ENCODE peak calls at places on chromosomes 12 and 14, in seven cellular contexts. One of them, this sample, is unnamed.

GRCh38 chr12:128524439-128524838 is 257.5 kb downstream of the TMEM132C start:
- DNase-seq in SK-N-SH: no peak
- DNase-seq in GM12891: no peak
- DNase-seq in HepG2: no peak
- DNase-seq in K562: no peak
- DNase-seq in H1: no peak
- DNase-seq in GM12878: no peak
- DNase-seq in this sample: no peak

GRCh38 chr14:93045965-93046695 is 69.6 kb downstream of the ITPK1 start:
- DNase-seq in SK-N-SH: peak; percentile 85
- DNase-seq in GM12891: no peak
- DNase-seq in HepG2: no peak
- DNase-seq in K562: peak; percentile 75
- DNase-seq in H1: no peak
- DNase-seq in GM12878: no peak
- DNase-seq in this sample: no peak

GRCh38 chr14:95489163-95489887 is 27.1 kb downstream of the SYNE3 start:
- DNase-seq in SK-N-SH: no peak
- DNase-seq in GM12891: no peak
- DNase-seq in HepG2: peak; percentile 46
- DNase-seq in K562: no peak
- DNase-seq in H1: no peak
- DNase-seq in GM12878: no peak
- DNase-seq in this sample: no peak

GRCh38 chr12:131452444-131452860 is 258.4 kb upstream of the SFSWAP start:
- DNase-seq in SK-N-SH: no peak
- DNase-seq in GM12891: no peak
- DNase-seq in HepG2: peak; percentile 15
- DNase-seq in K562: peak; percentile 66
- DNase-seq in H1: no peak
- DNase-seq in GM12878: no peak
- DNase-seq in this sample: no peak

GRCh38 chr14:102209224-102209966 is 69.7 kb downstream of the WDR20 start:
- DNase-seq in SK-N-SH: peak; percentile 67
- DNase-seq in GM12891: no peak
- DNase-seq in HepG2: peak; percentile 58
- DNase-seq in K562: peak; percentile 9
- DNase-seq in H1: no peak
- DNase-seq in GM12878: no peak
- DNase-seq in this sample: no peak

GRCh38 chr14:102015045-102015685 is 50.8 kb downstream of the DYNC1H1 start:
- DNase-seq in SK-N-SH: no peak
- DNase-seq in GM12891: no peak
- DNase-seq in HepG2: no peak
- DNase-seq in K562: no peak
- DNase-seq in H1: no peak
- DNase-seq in GM12878: no peak
- DNase-seq in this sample: no peak

GRCh38 chr12:39606712-39607423 is 12.7 kb downstream of the ABCD2 start:
- DNase-seq in SK-N-SH: no peak
- DNase-seq in GM12891: no peak
- DNase-seq in HepG2: no peak
- DNase-seq in K562: no peak
- DNase-seq in H1: no peak
- DNase-seq in GM12878: no peak
- DNase-seq in this sample: no peak

GRCh38 chr12:14741153-14741552 is 44.8 kb upstream of the GUCY2C start:
- DNase-seq in SK-N-SH: no peak
- DNase-seq in GM12891: no peak
- DNase-seq in HepG2: peak; percentile 30
- DNase-seq in K562: no peak
- DNase-seq in H1: no peak
- DNase-seq in GM12878: peak; percentile 12
- DNase-seq in this sample: no peak

GRCh38 chr12:27549801-27550652 is 26.0 kb downstream of the PPFIBP1 start:
- DNase-seq in SK-N-SH: no peak
- DNase-seq in GM12891: no peak
- DNase-seq in HepG2: peak; percentile 99
- DNase-seq in K562: peak; percentile 72
- DNase-seq in H1: no peak
- DNase-seq in GM12878: no peak
- DNase-seq in this sample: no peak

GRCh38 chr12:87995581-87996178 is 33.5 kb downstream of the C12orf50 start:
- DNase-seq in SK-N-SH: peak; percentile 49
- DNase-seq in GM12891: peak; percentile 6
- DNase-seq in HepG2: peak; percentile 46
- DNase-seq in K562: peak; percentile 70
- DNase-seq in H1: peak; percentile 41
- DNase-seq in GM12878: no peak
- DNase-seq in this sample: no peak

GRCh38 chr12:127108360-127109215 is 1158.4 kb upstream of the TMEM132C start:
- DNase-seq in SK-N-SH: peak; percentile 62
- DNase-seq in GM12891: peak; percentile 21
- DNase-seq in HepG2: peak; percentile 15
- DNase-seq in K562: peak; percentile 80
- DNase-seq in H1: no peak
- DNase-seq in GM12878: no peak
- DNase-seq in this sample: no peak

GRCh38 chr14:101851183-101851582 is 89.7 kb downstream of the PPP2R5C start:
- DNase-seq in SK-N-SH: no peak
- DNase-seq in GM12891: no peak
- DNase-seq in HepG2: no peak
- DNase-seq in K562: no peak
- DNase-seq in H1: no peak
- DNase-seq in GM12878: no peak
- DNase-seq in this sample: no peak

GRCh38 chr14:92407395-92407794 is 84.4 kb downstream of the SLC24A4 start:
- DNase-seq in SK-N-SH: no peak
- DNase-seq in GM12891: no peak
- DNase-seq in HepG2: no peak
- DNase-seq in K562: no peak
- DNase-seq in H1: no peak
- DNase-seq in GM12878: no peak
- DNase-seq in this sample: no peak

GRCh38 chr14:68968051-68968450 is 11.1 kb downstream of the ACTN1 start:
- DNase-seq in SK-N-SH: no peak
- DNase-seq in GM12891: no peak
- DNase-seq in HepG2: no peak
- DNase-seq in K562: no peak
- DNase-seq in H1: no peak
- DNase-seq in GM12878: no peak
- DNase-seq in this sample: no peak

GRCh38 chr12:130280226-130280625 is 57.5 kb upstream of the PIWIL1 start:
- DNase-seq in SK-N-SH: no peak
- DNase-seq in GM12891: no peak
- DNase-seq in HepG2: no peak
- DNase-seq in K562: no peak
- DNase-seq in H1: no peak
- DNase-seq in GM12878: no peak
- DNase-seq in this sample: no peak

GRCh38 chr12:130537051-130537450 is 179.0 kb downstream of the RIMBP2 start:
- DNase-seq in SK-N-SH: no peak
- DNase-seq in GM12891: no peak
- DNase-seq in HepG2: no peak
- DNase-seq in K562: no peak
- DNase-seq in H1: no peak
- DNase-seq in GM12878: no peak
- DNase-seq in this sample: no peak

GRCh38 chr12:117151195-117152031 is 38.9 kb downstream of the FBXO21 start:
- DNase-seq in SK-N-SH: peak; percentile 68
- DNase-seq in GM12891: no peak
- DNase-seq in HepG2: peak; percentile 39
- DNase-seq in K562: peak; percentile 93
- DNase-seq in H1: peak; percentile 44
- DNase-seq in GM12878: no peak
- DNase-seq in this sample: no peak

GRCh38 chr12:50112456-50113218 is 601 bp downstream of the COX14 start:
- DNase-seq in SK-N-SH: peak; percentile 49
- DNase-seq in GM12891: peak; percentile 39
- DNase-seq in HepG2: peak; percentile 49
- DNase-seq in K562: peak; percentile 79
- DNase-seq in H1: peak; percentile 13
- DNase-seq in GM12878: no peak
- DNase-seq in this sample: no peak

GRCh38 chr12:123363385-123363742 is 1.3 kb downstream of the SBNO1 start:
- DNase-seq in SK-N-SH: peak; percentile 31
- DNase-seq in GM12891: peak; percentile 22
- DNase-seq in HepG2: no peak
- DNase-seq in K562: peak; percentile 50
- DNase-seq in H1: no peak
- DNase-seq in GM12878: no peak
- DNase-seq in this sample: peak; percentile 14

GRCh38 chr14:50452979-50453705 is 56.5 kb upstream of the CDKL1 start:
- DNase-seq in SK-N-SH: no peak
- DNase-seq in GM12891: no peak
- DNase-seq in HepG2: no peak
- DNase-seq in K562: no peak
- DNase-seq in H1: no peak
- DNase-seq in GM12878: no peak
- DNase-seq in this sample: no peak

GRCh38 chr14:64815257-64815656 is 64.5 kb downstream of the SPTB start:
- DNase-seq in SK-N-SH: no peak
- DNase-seq in GM12891: no peak
- DNase-seq in HepG2: no peak
- DNase-seq in K562: no peak
- DNase-seq in H1: no peak
- DNase-seq in GM12878: no peak
- DNase-seq in this sample: no peak

GRCh38 chr12:6277982-6278438 is 32.5 kb upstream of the PLEKHG6 start:
- DNase-seq in SK-N-SH: no peak
- DNase-seq in GM12891: peak; percentile 46
- DNase-seq in HepG2: no peak
- DNase-seq in K562: no peak
- DNase-seq in H1: no peak
- DNase-seq in GM12878: no peak
- DNase-seq in this sample: no peak

GRCh38 chr12:120263725-120264040 is 1.8 kb downstream of the PXN start:
- DNase-seq in SK-N-SH: no peak
- DNase-seq in GM12891: no peak
- DNase-seq in HepG2: no peak
- DNase-seq in K562: no peak
- DNase-seq in H1: no peak
- DNase-seq in GM12878: no peak
- DNase-seq in this sample: no peak

GRCh38 chr12:130227641-130228040 is 65.4 kb downstream of the FZD10 start:
- DNase-seq in SK-N-SH: no peak
- DNase-seq in GM12891: no peak
- DNase-seq in HepG2: no peak
- DNase-seq in K562: no peak
- DNase-seq in H1: no peak
- DNase-seq in GM12878: no peak
- DNase-seq in this sample: no peak

GRCh38 chr12:111330800-111331752 is 37.8 kb downstream of the PHETA1 start:
- DNase-seq in SK-N-SH: no peak
- DNase-seq in GM12891: no peak
- DNase-seq in HepG2: peak; percentile 59
- DNase-seq in K562: peak; percentile 68
- DNase-seq in H1: no peak
- DNase-seq in GM12878: no peak
- DNase-seq in this sample: no peak

GRCh38 chr12:32714772-32715171 is 35.7 kb downstream of the DNM1L start:
- DNase-seq in SK-N-SH: no peak
- DNase-seq in GM12891: no peak
- DNase-seq in HepG2: no peak
- DNase-seq in K562: no peak
- DNase-seq in H1: no peak
- DNase-seq in GM12878: no peak
- DNase-seq in this sample: no peak

DNA sequence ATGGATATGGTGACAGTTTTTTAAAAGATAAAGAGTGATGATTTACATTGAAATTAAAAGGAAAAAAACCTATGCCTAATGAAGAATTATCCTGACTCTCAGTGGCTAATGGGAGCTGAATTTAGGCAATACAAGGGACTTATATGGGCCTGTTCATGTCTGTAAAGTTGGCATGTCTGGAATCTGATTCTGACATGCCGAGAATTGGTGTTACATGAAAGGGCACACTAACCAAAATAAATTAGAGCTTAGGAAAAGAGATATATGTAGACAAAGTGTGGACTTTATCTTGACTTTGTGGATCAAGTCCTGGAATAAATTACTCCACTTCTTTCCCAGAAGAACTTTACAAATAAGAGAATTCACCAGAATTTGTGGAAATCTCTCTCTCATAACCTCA is 1.1 kb downstream of the TDG start:
- DNase-seq in SK-N-SH: no peak
- DNase-seq in GM12891: no peak
- DNase-seq in HepG2: no peak
- DNase-seq in K562: no peak
- DNase-seq in H1: no peak
- DNase-seq in GM12878: no peak
- DNase-seq in this sample: no peak
- TF ChIP-seq TAF1 in SK-N-SH: no peak
- TF ChIP-seq TAF1 in GM12891: no peak
- TF ChIP-seq TAF1 in HepG2: no peak
- TF ChIP-seq TAF1 in K562: no peak
- TF ChIP-seq TAF1 in H1: no peak
- TF ChIP-seq TAF1 in GM12878: no peak
- TF ChIP-seq TAF1 in this sample: no peak

GRCh38 chr14:81537193-81537592 is 3.5 kb upstream of the SEL1L start:
- DNase-seq in SK-N-SH: no peak
- DNase-seq in GM12891: no peak
- DNase-seq in HepG2: peak; percentile 75
- DNase-seq in K562: no peak
- DNase-seq in H1: no peak
- DNase-seq in GM12878: no peak
- DNase-seq in this sample: no peak
- TF ChIP-seq TAF1 in SK-N-SH: no peak
- TF ChIP-seq TAF1 in GM12891: no peak
- TF ChIP-seq TAF1 in HepG2: no peak
- TF ChIP-seq TAF1 in K562: no peak
- TF ChIP-seq TAF1 in H1: no peak
- TF ChIP-seq TAF1 in GM12878: no peak
- TF ChIP-seq TAF1 in this sample: no peak

GRCh38 chr14:104892517-104893434 is 27.7 kb downstream of the CEP170B start:
- DNase-seq in SK-N-SH: peak; percentile 17
- DNase-seq in GM12891: no peak
- DNase-seq in HepG2: no peak
- DNase-seq in K562: peak; percentile 31
- DNase-seq in H1: no peak
- DNase-seq in GM12878: no peak
- DNase-seq in this sample: no peak
- TF ChIP-seq TAF1 in SK-N-SH: no peak
- TF ChIP-seq TAF1 in GM12891: no peak
- TF ChIP-seq TAF1 in HepG2: no peak
- TF ChIP-seq TAF1 in K562: no peak
- TF ChIP-seq TAF1 in H1: no peak
- TF ChIP-seq TAF1 in GM12878: no peak
- TF ChIP-seq TAF1 in this sample: no peak

DNA sequence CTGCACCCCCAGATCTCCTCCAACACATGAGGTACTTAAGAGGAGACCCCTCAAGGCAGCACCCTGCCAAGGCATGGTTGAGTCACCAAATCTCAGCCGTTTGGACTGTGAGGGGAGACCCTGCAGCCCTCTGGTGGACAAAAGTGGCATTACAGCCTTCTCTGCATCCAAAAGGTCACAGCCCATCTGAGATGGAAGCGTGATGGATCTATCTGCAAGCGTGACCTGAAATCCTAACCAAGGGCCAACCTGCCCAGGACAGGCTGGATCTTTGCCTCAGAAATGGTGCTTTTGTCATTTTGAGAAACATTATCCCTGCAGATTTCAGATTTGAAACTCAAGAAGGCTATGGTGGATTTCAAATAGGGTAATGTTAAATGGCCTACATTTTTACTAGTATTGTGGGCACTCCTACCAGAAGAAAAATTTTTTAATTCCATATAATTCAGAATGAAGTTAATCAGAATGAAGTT is 23.7 kb upstream of the DHRS4 start:
- DNase-seq in SK-N-SH: peak; percentile 81
- DNase-seq in GM12891: peak; percentile 77
- DNase-seq in HepG2: peak; percentile 87
- DNase-seq in K562: peak; percentile 81
- DNase-seq in H1: peak; percentile 34
- DNase-seq in GM12878: peak; percentile 25
- DNase-seq in this sample: peak; percentile 57
- TF ChIP-seq TAF1 in SK-N-SH: no peak
- TF ChIP-seq TAF1 in GM12891: no peak
- TF ChIP-seq TAF1 in HepG2: no peak
- TF ChIP-seq TAF1 in K562: no peak
- TF ChIP-seq TAF1 in H1: no peak
- TF ChIP-seq TAF1 in GM12878: no peak
- TF ChIP-seq TAF1 in this sample: no peak